ENCODE peak calls at places on chromosome 9, in ten cellular contexts. One of them, this sample, is unnamed.

GRCh38 chr9:81823672-81824554 is 104.3 kb upstream of the SPATA31D4 start:
- DNase-seq in breast epithelium: no peak
- DNase-seq in cardiac fibroblast: no peak
- DNase-seq in A549: no peak
- DNase-seq in left lung: no peak
- DNase-seq in sigmoid colon: no peak
- DNase-seq in nephron progenitor cell: no peak
- DNase-seq in Calu3: no peak
- DNase-seq in AG09319: no peak
- DNase-seq in omental fat pad: no peak
- DNase-seq in this sample: no peak

GRCh38 chr9:99006979-99007378 is 63.3 kb downstream of the COL15A1 start:
- DNase-seq in breast epithelium: no peak
- DNase-seq in cardiac fibroblast: no peak
- DNase-seq in A549: no peak
- DNase-seq in left lung: no peak
- DNase-seq in sigmoid colon: no peak
- DNase-seq in nephron progenitor cell: no peak
- DNase-seq in Calu3: no peak
- DNase-seq in AG09319: no peak
- DNase-seq in omental fat pad: no peak
- DNase-seq in this sample: no peak

GRCh38 chr9:18805386-18805785 is 227.6 kb downstream of the SAXO1 start:
- DNase-seq in breast epithelium: no peak
- DNase-seq in cardiac fibroblast: no peak
- DNase-seq in A549: no peak
- DNase-seq in left lung: no peak
- DNase-seq in sigmoid colon: no peak
- DNase-seq in nephron progenitor cell: no peak
- DNase-seq in Calu3: no peak
- DNase-seq in AG09319: no peak
- DNase-seq in omental fat pad: no peak
- DNase-seq in this sample: no peak

GRCh38 chr9:106432631-106433030 is 430.3 kb upstream of the ZNF462 start:
- DNase-seq in breast epithelium: no peak
- DNase-seq in cardiac fibroblast: no peak
- DNase-seq in A549: no peak
- DNase-seq in left lung: no peak
- DNase-seq in sigmoid colon: no peak
- DNase-seq in nephron progenitor cell: no peak
- DNase-seq in Calu3: no peak
- DNase-seq in AG09319: no peak
- DNase-seq in omental fat pad: no peak
- DNase-seq in this sample: no peak

GRCh38 chr9:109745335-109746283 is 34.4 kb upstream of the PALM2AKAP2 start:
- DNase-seq in breast epithelium: no peak
- DNase-seq in cardiac fibroblast: peak
- DNase-seq in A549: no peak
- DNase-seq in left lung: peak
- DNase-seq in sigmoid colon: peak
- DNase-seq in nephron progenitor cell: peak
- DNase-seq in Calu3: no peak
- DNase-seq in AG09319: no peak
- DNase-seq in omental fat pad: no peak
- DNase-seq in this sample: no peak

GRCh38 chr9:111400564-111400898 is 70.5 kb upstream of the OR2K2 start:
- DNase-seq in breast epithelium: no peak
- DNase-seq in cardiac fibroblast: peak
- DNase-seq in A549: no peak
- DNase-seq in left lung: no peak
- DNase-seq in sigmoid colon: no peak
- DNase-seq in nephron progenitor cell: no peak
- DNase-seq in Calu3: no peak
- DNase-seq in AG09319: no peak
- DNase-seq in omental fat pad: no peak
- DNase-seq in this sample: no peak

GRCh38 chr9:71223953-71224538 is 102.6 kb upstream of the TRPM3 start:
- DNase-seq in breast epithelium: no peak
- DNase-seq in cardiac fibroblast: no peak
- DNase-seq in A549: no peak
- DNase-seq in left lung: no peak
- DNase-seq in sigmoid colon: no peak
- DNase-seq in nephron progenitor cell: no peak
- DNase-seq in Calu3: no peak
- DNase-seq in AG09319: no peak
- DNase-seq in omental fat pad: no peak
- DNase-seq in this sample: no peak

GRCh38 chr9:26524225-26524624 is 368.4 kb downstream of the CAAP1 start:
- DNase-seq in breast epithelium: no peak
- DNase-seq in cardiac fibroblast: no peak
- DNase-seq in A549: no peak
- DNase-seq in left lung: no peak
- DNase-seq in sigmoid colon: no peak
- DNase-seq in nephron progenitor cell: no peak
- DNase-seq in Calu3: no peak
- DNase-seq in AG09319: no peak
- DNase-seq in omental fat pad: no peak
- DNase-seq in this sample: no peak

GRCh38 chr9:87465791-87466190 is 31.9 kb upstream of the DAPK1 start:
- DNase-seq in breast epithelium: no peak
- DNase-seq in cardiac fibroblast: no peak
- DNase-seq in A549: no peak
- DNase-seq in left lung: no peak
- DNase-seq in sigmoid colon: no peak
- DNase-seq in nephron progenitor cell: no peak
- DNase-seq in Calu3: no peak
- DNase-seq in AG09319: no peak
- DNase-seq in omental fat pad: no peak
- DNase-seq in this sample: no peak

GRCh38 chr9:93894691-93895079 is 60.5 kb downstream of the BARX1 start:
- DNase-seq in breast epithelium: peak
- DNase-seq in cardiac fibroblast: no peak
- DNase-seq in A549: no peak
- DNase-seq in left lung: no peak
- DNase-seq in sigmoid colon: no peak
- DNase-seq in nephron progenitor cell: no peak
- DNase-seq in Calu3: no peak
- DNase-seq in AG09319: no peak
- DNase-seq in omental fat pad: no peak
- DNase-seq in this sample: no peak

GRCh38 chr9:92648447-92649406 is 21.2 kb downstream of the IPPK start:
- DNase-seq in breast epithelium: peak
- DNase-seq in cardiac fibroblast: no peak
- DNase-seq in A549: no peak
- DNase-seq in left lung: no peak
- DNase-seq in sigmoid colon: no peak
- DNase-seq in nephron progenitor cell: no peak
- DNase-seq in Calu3: no peak
- DNase-seq in AG09319: no peak
- DNase-seq in omental fat pad: no peak
- DNase-seq in this sample: no peak
- TF ChIP-seq CTCF in breast epithelium: no peak
- TF ChIP-seq CTCF in cardiac fibroblast: no peak
- TF ChIP-seq CTCF in A549: no peak
- TF ChIP-seq CTCF in left lung: no peak
- TF ChIP-seq CTCF in sigmoid colon: no peak
- TF ChIP-seq CTCF in nephron progenitor cell: no peak
- TF ChIP-seq CTCF in Calu3: no peak
- TF ChIP-seq CTCF in AG09319: no peak
- TF ChIP-seq CTCF in omental fat pad: no peak
- TF ChIP-seq CTCF in this sample: no peak

GRCh38 chr9:123225374-123225813 is 43.0 kb downstream of the STRBP start:
- DNase-seq in breast epithelium: no peak
- DNase-seq in cardiac fibroblast: peak
- DNase-seq in A549: peak
- DNase-seq in left lung: no peak
- DNase-seq in sigmoid colon: no peak
- DNase-seq in nephron progenitor cell: no peak
- DNase-seq in Calu3: peak
- DNase-seq in AG09319: peak
- DNase-seq in omental fat pad: no peak
- DNase-seq in this sample: no peak
- TF ChIP-seq CTCF in breast epithelium: peak
- TF ChIP-seq CTCF in cardiac fibroblast: peak
- TF ChIP-seq CTCF in A549: peak
- TF ChIP-seq CTCF in left lung: peak
- TF ChIP-seq CTCF in sigmoid colon: no peak
- TF ChIP-seq CTCF in nephron progenitor cell: peak
- TF ChIP-seq CTCF in Calu3: no peak
- TF ChIP-seq CTCF in AG09319: peak
- TF ChIP-seq CTCF in omental fat pad: no peak
- TF ChIP-seq CTCF in this sample: peak

GRCh38 chr9:130220351-130220750 is 45.2 kb upstream of the HMCN2 start:
- DNase-seq in breast epithelium: no peak
- DNase-seq in cardiac fibroblast: peak
- DNase-seq in A549: no peak
- DNase-seq in left lung: no peak
- DNase-seq in sigmoid colon: no peak
- DNase-seq in nephron progenitor cell: peak
- DNase-seq in Calu3: no peak
- DNase-seq in AG09319: no peak
- DNase-seq in omental fat pad: no peak
- DNase-seq in this sample: no peak
- TF ChIP-seq CTCF in breast epithelium: no peak
- TF ChIP-seq CTCF in cardiac fibroblast: peak
- TF ChIP-seq CTCF in A549: no peak
- TF ChIP-seq CTCF in left lung: no peak
- TF ChIP-seq CTCF in sigmoid colon: peak
- TF ChIP-seq CTCF in nephron progenitor cell: peak
- TF ChIP-seq CTCF in Calu3: no peak
- TF ChIP-seq CTCF in AG09319: peak
- TF ChIP-seq CTCF in omental fat pad: no peak
- TF ChIP-seq CTCF in this sample: no peak

DNA sequence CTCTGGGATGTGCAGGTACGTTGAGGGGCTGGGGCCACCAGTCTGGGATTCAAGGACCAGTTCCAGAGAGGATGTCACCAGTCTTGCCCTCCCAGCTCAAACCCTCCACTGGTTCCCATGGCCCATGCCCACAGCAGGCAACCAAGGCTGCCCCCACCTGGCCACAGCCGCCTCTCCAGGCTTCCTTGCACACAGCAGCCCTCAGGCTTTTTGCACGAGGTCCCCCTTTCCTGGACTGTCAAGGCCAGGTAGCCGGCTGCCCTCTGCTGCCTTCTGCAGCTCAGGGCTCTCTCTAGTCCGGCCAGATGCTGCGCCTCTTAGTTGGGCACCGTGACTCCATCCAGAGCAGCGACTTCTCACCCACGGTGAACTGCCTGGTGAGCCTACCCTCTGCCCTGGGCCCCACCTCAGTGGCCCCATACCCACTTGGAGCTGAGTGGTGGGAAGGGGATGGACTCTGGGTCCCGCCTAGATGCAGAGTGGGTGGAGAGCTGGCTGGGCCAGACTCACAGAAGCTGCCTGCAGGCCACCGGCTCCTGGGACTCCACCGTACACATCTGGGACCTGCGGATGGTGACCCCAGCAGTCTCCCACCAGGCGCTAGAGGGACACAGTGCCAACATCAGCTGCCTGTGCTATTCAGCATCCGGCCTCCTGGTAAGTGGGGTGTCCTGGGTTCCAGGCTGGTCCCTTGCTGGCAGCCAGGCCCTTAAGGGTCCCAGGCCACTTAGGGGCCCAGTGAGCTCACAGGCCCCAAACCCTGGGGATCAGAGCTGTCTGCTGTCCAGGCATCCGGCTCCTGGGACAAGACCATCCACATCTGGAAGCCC is 2.9 kb downstream of the WDR38 start:
- DNase-seq in breast epithelium: no peak
- DNase-seq in cardiac fibroblast: no peak
- DNase-seq in A549: no peak
- DNase-seq in left lung: no peak
- DNase-seq in sigmoid colon: no peak
- DNase-seq in nephron progenitor cell: peak
- DNase-seq in Calu3: peak
- DNase-seq in AG09319: no peak
- DNase-seq in omental fat pad: no peak
- DNase-seq in this sample: no peak
- TF ChIP-seq CTCF in breast epithelium: no peak
- TF ChIP-seq CTCF in cardiac fibroblast: peak
- TF ChIP-seq CTCF in A549: peak
- TF ChIP-seq CTCF in left lung: no peak
- TF ChIP-seq CTCF in sigmoid colon: peak
- TF ChIP-seq CTCF in nephron progenitor cell: no peak
- TF ChIP-seq CTCF in Calu3: no peak
- TF ChIP-seq CTCF in AG09319: peak
- TF ChIP-seq CTCF in omental fat pad: no peak
- TF ChIP-seq CTCF in this sample: peak

GRCh38 chr9:15718423-15718822 is 165.6 kb downstream of the CCDC171 start:
- DNase-seq in breast epithelium: no peak
- DNase-seq in cardiac fibroblast: no peak
- DNase-seq in A549: no peak
- DNase-seq in left lung: no peak
- DNase-seq in sigmoid colon: no peak
- DNase-seq in nephron progenitor cell: no peak
- DNase-seq in Calu3: no peak
- DNase-seq in AG09319: no peak
- DNase-seq in omental fat pad: no peak
- DNase-seq in this sample: no peak
- TF ChIP-seq CTCF in breast epithelium: no peak
- TF ChIP-seq CTCF in cardiac fibroblast: no peak
- TF ChIP-seq CTCF in A549: no peak
- TF ChIP-seq CTCF in left lung: no peak
- TF ChIP-seq CTCF in sigmoid colon: no peak
- TF ChIP-seq CTCF in nephron progenitor cell: no peak
- TF ChIP-seq CTCF in Calu3: no peak
- TF ChIP-seq CTCF in AG09319: no peak
- TF ChIP-seq CTCF in omental fat pad: no peak
- TF ChIP-seq CTCF in this sample: no peak

This sample was measured in D721Med.